ENCODE peak calls at places on chromosomes 3 and 15, in nine cellular contexts. One of them, this sample, is unnamed.

GRCh38 chr15:77507911-77508310 is 87.2 kb downstream of the HMG20A start:
- DNase-seq in activated T-cell treated with anti-CD3 and anti-CD28 coated beads, Interleukin-2, amount 50 U/mL, for 72 hours: no peak
- DNase-seq in retina: peak
- DNase-seq in fibroblast of the aortic adventitia: peak
- DNase-seq in AG08396: peak
- DNase-seq in CD8-positive, alpha-beta T cell: no peak
- DNase-seq in HuH-7.5: no peak
- DNase-seq in neural progenitor cell: no peak
- DNase-seq in GDM1: no peak
- DNase-seq in this sample: no peak

GRCh38 chr3:184710870-184711365 is 946 bp downstream of the MAGEF1 start:
- DNase-seq in activated T-cell treated with anti-CD3 and anti-CD28 coated beads, Interleukin-2, amount 50 U/mL, for 72 hours: peak
- DNase-seq in retina: no peak
- DNase-seq in fibroblast of the aortic adventitia: peak
- DNase-seq in AG08396: no peak
- DNase-seq in CD8-positive, alpha-beta T cell: no peak
- DNase-seq in HuH-7.5: no peak
- DNase-seq in neural progenitor cell: no peak
- DNase-seq in GDM1: no peak
- DNase-seq in this sample: peak

GRCh38 chr15:35886765-35887164 is 340.8 kb upstream of the DPH6 start:
- DNase-seq in activated T-cell treated with anti-CD3 and anti-CD28 coated beads, Interleukin-2, amount 50 U/mL, for 72 hours: no peak
- DNase-seq in retina: no peak
- DNase-seq in fibroblast of the aortic adventitia: peak
- DNase-seq in AG08396: no peak
- DNase-seq in CD8-positive, alpha-beta T cell: no peak
- DNase-seq in HuH-7.5: no peak
- DNase-seq in neural progenitor cell: no peak
- DNase-seq in GDM1: no peak
- DNase-seq in this sample: no peak

GRCh38 chr3:127419140-127419539 is 131.3 kb upstream of the PRR20G start:
- DNase-seq in activated T-cell treated with anti-CD3 and anti-CD28 coated beads, Interleukin-2, amount 50 U/mL, for 72 hours: no peak
- DNase-seq in retina: peak
- DNase-seq in fibroblast of the aortic adventitia: no peak
- DNase-seq in AG08396: no peak
- DNase-seq in CD8-positive, alpha-beta T cell: no peak
- DNase-seq in HuH-7.5: no peak
- DNase-seq in neural progenitor cell: peak
- DNase-seq in GDM1: no peak
- DNase-seq in this sample: no peak

GRCh38 chr15:60972301-60972700 is 256.8 kb downstream of the RORA start:
- DNase-seq in activated T-cell treated with anti-CD3 and anti-CD28 coated beads, Interleukin-2, amount 50 U/mL, for 72 hours: no peak
- DNase-seq in retina: no peak
- DNase-seq in fibroblast of the aortic adventitia: peak
- DNase-seq in AG08396: peak
- DNase-seq in CD8-positive, alpha-beta T cell: no peak
- DNase-seq in HuH-7.5: no peak
- DNase-seq in neural progenitor cell: no peak
- DNase-seq in GDM1: no peak
- DNase-seq in this sample: no peak

GRCh38 chr3:31841515-31841914 is 139.5 kb downstream of the OSBPL10 start:
- DNase-seq in activated T-cell treated with anti-CD3 and anti-CD28 coated beads, Interleukin-2, amount 50 U/mL, for 72 hours: no peak
- DNase-seq in retina: no peak
- DNase-seq in fibroblast of the aortic adventitia: no peak
- DNase-seq in AG08396: no peak
- DNase-seq in CD8-positive, alpha-beta T cell: no peak
- DNase-seq in HuH-7.5: no peak
- DNase-seq in neural progenitor cell: no peak
- DNase-seq in GDM1: no peak
- DNase-seq in this sample: no peak

GRCh38 chr3:114539525-114539924 is 245.7 kb downstream of the TIGIT start:
- DNase-seq in activated T-cell treated with anti-CD3 and anti-CD28 coated beads, Interleukin-2, amount 50 U/mL, for 72 hours: no peak
- DNase-seq in retina: no peak
- DNase-seq in fibroblast of the aortic adventitia: no peak
- DNase-seq in AG08396: no peak
- DNase-seq in CD8-positive, alpha-beta T cell: no peak
- DNase-seq in HuH-7.5: no peak
- DNase-seq in neural progenitor cell: no peak
- DNase-seq in GDM1: no peak
- DNase-seq in this sample: no peak

GRCh38 chr3:128878556-128879124 is 780 bp upstream of the ACAD9 start:
- DNase-seq in activated T-cell treated with anti-CD3 and anti-CD28 coated beads, Interleukin-2, amount 50 U/mL, for 72 hours: peak
- DNase-seq in retina: no peak
- DNase-seq in fibroblast of the aortic adventitia: peak
- DNase-seq in AG08396: peak
- DNase-seq in CD8-positive, alpha-beta T cell: no peak
- DNase-seq in HuH-7.5: peak
- DNase-seq in neural progenitor cell: peak
- DNase-seq in GDM1: no peak
- DNase-seq in this sample: peak

GRCh38 chr3:195903950-195904290 is 4.4 kb downstream of the TNK2 start:
- DNase-seq in activated T-cell treated with anti-CD3 and anti-CD28 coated beads, Interleukin-2, amount 50 U/mL, for 72 hours: no peak
- DNase-seq in retina: no peak
- DNase-seq in fibroblast of the aortic adventitia: no peak
- DNase-seq in AG08396: no peak
- DNase-seq in CD8-positive, alpha-beta T cell: no peak
- DNase-seq in HuH-7.5: no peak
- DNase-seq in neural progenitor cell: no peak
- DNase-seq in GDM1: no peak
- DNase-seq in this sample: no peak

GRCh38 chr3:14424711-14425573 is 22.5 kb downstream of the SLC6A6 start:
- DNase-seq in activated T-cell treated with anti-CD3 and anti-CD28 coated beads, Interleukin-2, amount 50 U/mL, for 72 hours: peak
- DNase-seq in retina: no peak
- DNase-seq in fibroblast of the aortic adventitia: no peak
- DNase-seq in AG08396: no peak
- DNase-seq in CD8-positive, alpha-beta T cell: no peak
- DNase-seq in HuH-7.5: no peak
- DNase-seq in neural progenitor cell: no peak
- DNase-seq in GDM1: peak
- DNase-seq in this sample: no peak

GRCh38 chr15:60682115-60682514 is 203.2 kb upstream of the ICE2 start:
- DNase-seq in activated T-cell treated with anti-CD3 and anti-CD28 coated beads, Interleukin-2, amount 50 U/mL, for 72 hours: no peak
- DNase-seq in retina: no peak
- DNase-seq in fibroblast of the aortic adventitia: peak
- DNase-seq in AG08396: peak
- DNase-seq in CD8-positive, alpha-beta T cell: no peak
- DNase-seq in HuH-7.5: no peak
- DNase-seq in neural progenitor cell: no peak
- DNase-seq in GDM1: no peak
- DNase-seq in this sample: no peak

GRCh38 chr3:118144919-118145318 is 889.7 kb downstream of the IGSF11 start:
- DNase-seq in activated T-cell treated with anti-CD3 and anti-CD28 coated beads, Interleukin-2, amount 50 U/mL, for 72 hours: no peak
- DNase-seq in retina: no peak
- DNase-seq in fibroblast of the aortic adventitia: no peak
- DNase-seq in AG08396: no peak
- DNase-seq in CD8-positive, alpha-beta T cell: no peak
- DNase-seq in HuH-7.5: no peak
- DNase-seq in neural progenitor cell: peak
- DNase-seq in GDM1: no peak
- DNase-seq in this sample: no peak

GRCh38 chr3:141389703-141390102 is 21.4 kb downstream of the ZBTB38 start:
- DNase-seq in activated T-cell treated with anti-CD3 and anti-CD28 coated beads, Interleukin-2, amount 50 U/mL, for 72 hours: no peak
- DNase-seq in retina: no peak
- DNase-seq in fibroblast of the aortic adventitia: peak
- DNase-seq in AG08396: no peak
- DNase-seq in CD8-positive, alpha-beta T cell: no peak
- DNase-seq in HuH-7.5: no peak
- DNase-seq in neural progenitor cell: no peak
- DNase-seq in GDM1: no peak
- DNase-seq in this sample: no peak

GRCh38 chr3:51963951-51964451 is 3.3 kb downstream of the PCBP4 start:
- DNase-seq in activated T-cell treated with anti-CD3 and anti-CD28 coated beads, Interleukin-2, amount 50 U/mL, for 72 hours: no peak
- DNase-seq in retina: peak
- DNase-seq in fibroblast of the aortic adventitia: no peak
- DNase-seq in AG08396: no peak
- DNase-seq in CD8-positive, alpha-beta T cell: no peak
- DNase-seq in HuH-7.5: no peak
- DNase-seq in neural progenitor cell: peak
- DNase-seq in GDM1: no peak
- DNase-seq in this sample: no peak

GRCh38 chr15:91476861-91477260 is 376.6 kb upstream of the SLCO3A1 start:
- DNase-seq in activated T-cell treated with anti-CD3 and anti-CD28 coated beads, Interleukin-2, amount 50 U/mL, for 72 hours: no peak
- DNase-seq in retina: no peak
- DNase-seq in fibroblast of the aortic adventitia: no peak
- DNase-seq in AG08396: no peak
- DNase-seq in CD8-positive, alpha-beta T cell: no peak
- DNase-seq in HuH-7.5: no peak
- DNase-seq in neural progenitor cell: no peak
- DNase-seq in GDM1: no peak
- DNase-seq in this sample: no peak

GRCh38 chr15:97235285-97235985 is 725.1 kb upstream of the ARRDC4 start:
- DNase-seq in activated T-cell treated with anti-CD3 and anti-CD28 coated beads, Interleukin-2, amount 50 U/mL, for 72 hours: peak
- DNase-seq in retina: peak
- DNase-seq in fibroblast of the aortic adventitia: peak
- DNase-seq in AG08396: peak
- DNase-seq in CD8-positive, alpha-beta T cell: no peak
- DNase-seq in HuH-7.5: peak
- DNase-seq in neural progenitor cell: peak
- DNase-seq in GDM1: peak
- DNase-seq in this sample: no peak

GRCh38 chr3:117084739-117085270 is 375.2 kb downstream of the TUSC7 start:
- DNase-seq in activated T-cell treated with anti-CD3 and anti-CD28 coated beads, Interleukin-2, amount 50 U/mL, for 72 hours: no peak
- DNase-seq in retina: no peak
- DNase-seq in fibroblast of the aortic adventitia: no peak
- DNase-seq in AG08396: no peak
- DNase-seq in CD8-positive, alpha-beta T cell: no peak
- DNase-seq in HuH-7.5: no peak
- DNase-seq in neural progenitor cell: no peak
- DNase-seq in GDM1: no peak
- DNase-seq in this sample: no peak

GRCh38 chr15:95973566-95974256 is 356.8 kb upstream of the NR2F2 start:
- DNase-seq in activated T-cell treated with anti-CD3 and anti-CD28 coated beads, Interleukin-2, amount 50 U/mL, for 72 hours: no peak
- DNase-seq in retina: peak
- DNase-seq in fibroblast of the aortic adventitia: no peak
- DNase-seq in AG08396: no peak
- DNase-seq in CD8-positive, alpha-beta T cell: no peak
- DNase-seq in HuH-7.5: no peak
- DNase-seq in neural progenitor cell: no peak
- DNase-seq in GDM1: no peak
- DNase-seq in this sample: no peak

GRCh38 chr15:29672446-29672845 is 149.8 kb downstream of the TJP1 start:
- DNase-seq in activated T-cell treated with anti-CD3 and anti-CD28 coated beads, Interleukin-2, amount 50 U/mL, for 72 hours: no peak
- DNase-seq in retina: no peak
- DNase-seq in fibroblast of the aortic adventitia: no peak
- DNase-seq in AG08396: no peak
- DNase-seq in CD8-positive, alpha-beta T cell: no peak
- DNase-seq in HuH-7.5: no peak
- DNase-seq in neural progenitor cell: no peak
- DNase-seq in GDM1: no peak
- DNase-seq in this sample: no peak

GRCh38 chr3:129623447-129624118 is 17.1 kb upstream of the PLXND1 start:
- DNase-seq in activated T-cell treated with anti-CD3 and anti-CD28 coated beads, Interleukin-2, amount 50 U/mL, for 72 hours: no peak
- DNase-seq in retina: no peak
- DNase-seq in fibroblast of the aortic adventitia: no peak
- DNase-seq in AG08396: peak
- DNase-seq in CD8-positive, alpha-beta T cell: no peak
- DNase-seq in HuH-7.5: peak
- DNase-seq in neural progenitor cell: no peak
- DNase-seq in GDM1: no peak
- DNase-seq in this sample: peak

GRCh38 chr3:114213669-114214541 is 23.5 kb downstream of the ZNF80 start:
- DNase-seq in activated T-cell treated with anti-CD3 and anti-CD28 coated beads, Interleukin-2, amount 50 U/mL, for 72 hours: peak
- DNase-seq in retina: peak
- DNase-seq in fibroblast of the aortic adventitia: peak
- DNase-seq in AG08396: peak
- DNase-seq in CD8-positive, alpha-beta T cell: peak
- DNase-seq in HuH-7.5: no peak
- DNase-seq in neural progenitor cell: no peak
- DNase-seq in GDM1: no peak
- DNase-seq in this sample: no peak

GRCh38 chr15:68054658-68055223 is 626 bp downstream of the PIAS1 start:
- DNase-seq in activated T-cell treated with anti-CD3 and anti-CD28 coated beads, Interleukin-2, amount 50 U/mL, for 72 hours: peak
- DNase-seq in retina: no peak
- DNase-seq in fibroblast of the aortic adventitia: no peak
- DNase-seq in AG08396: peak
- DNase-seq in CD8-positive, alpha-beta T cell: no peak
- DNase-seq in HuH-7.5: peak
- DNase-seq in neural progenitor cell: peak
- DNase-seq in GDM1: no peak
- DNase-seq in this sample: no peak

GRCh38 chr15:70036585-70037343 is 61.0 kb downstream of the TLE3 start:
- DNase-seq in activated T-cell treated with anti-CD3 and anti-CD28 coated beads, Interleukin-2, amount 50 U/mL, for 72 hours: no peak
- DNase-seq in retina: no peak
- DNase-seq in fibroblast of the aortic adventitia: no peak
- DNase-seq in AG08396: no peak
- DNase-seq in CD8-positive, alpha-beta T cell: no peak
- DNase-seq in HuH-7.5: no peak
- DNase-seq in neural progenitor cell: no peak
- DNase-seq in GDM1: no peak
- DNase-seq in this sample: no peak

GRCh38 chr15:51799174-51799907 is 30.1 kb upstream of the TMOD3 start:
- DNase-seq in activated T-cell treated with anti-CD3 and anti-CD28 coated beads, Interleukin-2, amount 50 U/mL, for 72 hours: no peak
- DNase-seq in retina: no peak
- DNase-seq in fibroblast of the aortic adventitia: no peak
- DNase-seq in AG08396: no peak
- DNase-seq in CD8-positive, alpha-beta T cell: no peak
- DNase-seq in HuH-7.5: no peak
- DNase-seq in neural progenitor cell: no peak
- DNase-seq in GDM1: no peak
- DNase-seq in this sample: no peak

GRCh38 chr3:177402533-177402932 is 205.3 kb upstream of the TBL1XR1 start:
- DNase-seq in activated T-cell treated with anti-CD3 and anti-CD28 coated beads, Interleukin-2, amount 50 U/mL, for 72 hours: no peak
- DNase-seq in retina: no peak
- DNase-seq in fibroblast of the aortic adventitia: no peak
- DNase-seq in AG08396: no peak
- DNase-seq in CD8-positive, alpha-beta T cell: no peak
- DNase-seq in HuH-7.5: no peak
- DNase-seq in neural progenitor cell: no peak
- DNase-seq in GDM1: no peak
- DNase-seq in this sample: no peak

GRCh38 chr3:97938444-97938843 is 33.8 kb downstream of the RIOX2 start:
- DNase-seq in activated T-cell treated with anti-CD3 and anti-CD28 coated beads, Interleukin-2, amount 50 U/mL, for 72 hours: no peak
- DNase-seq in retina: no peak
- DNase-seq in fibroblast of the aortic adventitia: peak
- DNase-seq in AG08396: no peak
- DNase-seq in CD8-positive, alpha-beta T cell: no peak
- DNase-seq in HuH-7.5: no peak
- DNase-seq in neural progenitor cell: no peak
- DNase-seq in GDM1: no peak
- DNase-seq in this sample: no peak

GRCh38 chr15:37093480-37094410 is 6.6 kb downstream of the MEIS2 start:
- DNase-seq in activated T-cell treated with anti-CD3 and anti-CD28 coated beads, Interleukin-2, amount 50 U/mL, for 72 hours: no peak
- DNase-seq in retina: peak
- DNase-seq in fibroblast of the aortic adventitia: peak
- DNase-seq in AG08396: no peak
- DNase-seq in CD8-positive, alpha-beta T cell: no peak
- DNase-seq in HuH-7.5: no peak
- DNase-seq in neural progenitor cell: no peak
- DNase-seq in GDM1: no peak
- DNase-seq in this sample: no peak

GRCh38 chr15:31434418-31435255 is 108.0 kb downstream of the KLF13 start:
- DNase-seq in activated T-cell treated with anti-CD3 and anti-CD28 coated beads, Interleukin-2, amount 50 U/mL, for 72 hours: peak
- DNase-seq in retina: peak
- DNase-seq in fibroblast of the aortic adventitia: peak
- DNase-seq in AG08396: peak
- DNase-seq in CD8-positive, alpha-beta T cell: peak
- DNase-seq in HuH-7.5: no peak
- DNase-seq in neural progenitor cell: no peak
- DNase-seq in GDM1: peak
- DNase-seq in this sample: no peak

GRCh38 chr3:127853681-127854080 is 31.4 kb upstream of the MGLL start:
- DNase-seq in activated T-cell treated with anti-CD3 and anti-CD28 coated beads, Interleukin-2, amount 50 U/mL, for 72 hours: no peak
- DNase-seq in retina: no peak
- DNase-seq in fibroblast of the aortic adventitia: no peak
- DNase-seq in AG08396: no peak
- DNase-seq in CD8-positive, alpha-beta T cell: no peak
- DNase-seq in HuH-7.5: peak
- DNase-seq in neural progenitor cell: peak
- DNase-seq in GDM1: no peak
- DNase-seq in this sample: no peak

GRCh38 chr15:47742742-47743141 is 25.4 kb downstream of the SEMA6D start:
- DNase-seq in activated T-cell treated with anti-CD3 and anti-CD28 coated beads, Interleukin-2, amount 50 U/mL, for 72 hours: no peak
- DNase-seq in retina: no peak
- DNase-seq in fibroblast of the aortic adventitia: no peak
- DNase-seq in AG08396: no peak
- DNase-seq in CD8-positive, alpha-beta T cell: no peak
- DNase-seq in HuH-7.5: no peak
- DNase-seq in neural progenitor cell: peak
- DNase-seq in GDM1: no peak
- DNase-seq in this sample: no peak

GRCh38 chr3:168213920-168214319 is 118.2 kb upstream of the GOLIM4 start:
- DNase-seq in activated T-cell treated with anti-CD3 and anti-CD28 coated beads, Interleukin-2, amount 50 U/mL, for 72 hours: no peak
- DNase-seq in retina: no peak
- DNase-seq in fibroblast of the aortic adventitia: no peak
- DNase-seq in AG08396: no peak
- DNase-seq in CD8-positive, alpha-beta T cell: no peak
- DNase-seq in HuH-7.5: no peak
- DNase-seq in neural progenitor cell: no peak
- DNase-seq in GDM1: no peak
- DNase-seq in this sample: no peak